ENCODE peak calls at places on chromosomes 11 and 22, in eight cellular contexts. X is OCI-M1; G is posterior cingulate gyrus; L is GM10248; E is mesothelial cell of epicardium; W is effector memory CD8-positive, alpha-beta T cell; R is activated CD8-positive, alpha-beta memory T cell treated with anti-CD3 and anti-CD28 coated beads for 48 hours; U is astrocyte of the spinal cord. Z is an unnamed sample.

GRCh38 chr11:61917357-61918109 is at the start of gene RAB3IL1:
- DNase-seq in R (no peak), G (peak; percentile 40), L (no peak), X (peak; percentile 37), E (peak; percentile 55), W (no peak), U (no peak), Z (no peak)

GRCh38 chr11:88520391-88520790 is 182.9 kb upstream of the CTSC start:
- DNase-seq in W (no peak), L (no peak), U (no peak), G (no peak), E (no peak), R (no peak), X (no peak), Z (no peak)

GRCh38 chr11:65041206-65042035 is at the start of gene SAC3D1:
- DNase-seq in G (peak; percentile 50), L (peak; percentile 76), W (no peak), U (no peak), E (peak; percentile 84), R (no peak), X (peak; percentile 83), Z (no peak)

GRCh38 chr11:64206457-64207246 is at the start of gene FERMT3:
- DNase-seq in W (peak; percentile 57), E (no peak), R (peak; percentile 52), X (peak; percentile 80), G (no peak), U (no peak), L (peak; percentile 70), Z (peak; percentile 63)

GRCh38 chr11:123409886-123410549 is 20.1 kb upstream of the GRAMD1B start:
- DNase-seq in X (no peak), L (no peak), W (no peak), U (no peak), G (no peak), R (no peak), E (no peak), Z (no peak)

GRCh38 chr11:120900642-120901041 is 123.3 kb upstream of the TBCEL start:
- DNase-seq in X (no peak), E (no peak), R (no peak), G (no peak), W (no peak), U (no peak), L (no peak), Z (no peak)

GRCh38 chr22:26564181-26564580 is 25.8 kb downstream of the TPST2 start:
- DNase-seq in U (no peak), W (no peak), R (no peak), E (no peak), X (no peak), L (no peak), G (no peak), Z (no peak)

GRCh38 chr11:20669833-20670684 is 673 bp downstream of the NELL1 start:
- DNase-seq in G (no peak), L (no peak), E (no peak), W (no peak), X (no peak), U (no peak), R (no peak), Z (no peak)

GRCh38 chr22:21448627-21449416 is 18.4 kb upstream of the TMEM191C start:
- DNase-seq in X (no peak), R (no peak), U (no peak), L (no peak), W (no peak), E (no peak), G (no peak), Z (no peak)

GRCh38 chr22:50473855-50474671 is 772 bp downstream of the SBF1 start:
- DNase-seq in U (peak; percentile 49), L (no peak), E (peak; percentile 58), W (no peak), R (no peak), X (no peak), G (no peak), Z (peak; percentile 31)

GRCh38 chr11:116730241-116730561 is 42.6 kb downstream of the BUD13 start:
- DNase-seq in R (no peak), E (no peak), U (no peak), G (no peak), W (no peak), X (no peak), L (no peak), Z (no peak)

GRCh38 chr11:2516276-2517015 is 71.6 kb downstream of the KCNQ1 start:
- DNase-seq in X (no peak), L (no peak), G (no peak), R (no peak), W (no peak), U (no peak), E (peak; percentile 27), Z (no peak)

GRCh38 chr22:24146791-24147353 is 34.4 kb upstream of the SUSD2 start:
- DNase-seq in W (no peak), R (no peak), U (peak; percentile 85), X (no peak), G (peak; percentile 32), E (no peak), L (no peak), Z (no peak)

GRCh38 chr11:134863294-134863693 is 451.3 kb upstream of the B3GAT1 start:
- DNase-seq in U (no peak), L (no peak), X (no peak), E (peak; percentile 32), R (no peak), G (no peak), W (no peak), Z (no peak)

GRCh38 chr11:61158691-61159381 is 2.4 kb downstream of the VPS37C start:
- DNase-seq in L (no peak), R (no peak), G (no peak), E (no peak), W (no peak), U (peak; percentile 58), X (no peak), Z (no peak)

Z was measured in immature natural killer cell.